ENCODE peak calls at places on chromosomes 13 and 19, in five cellular contexts. One of them, this sample, is unnamed.

GRCh38 chr13:91609353-91609752 is 210.9 kb downstream of the GPC5 start:
- DNase-seq in EH: no peak
- DNase-seq in HCT116: no peak
- DNase-seq in NCI-H2029: no peak
- DNase-seq in BJ: no peak
- DNase-seq in this sample: no peak

GRCh38 chr13:107222619-107223018 is 654.7 kb upstream of the ARGLU1 start:
- DNase-seq in NCI-H2029: no peak
- DNase-seq in BJ: no peak
- DNase-seq in HCT116: no peak
- DNase-seq in EH: no peak
- DNase-seq in this sample: no peak

GRCh38 chr19:55640577-55641375 is at the start of gene ZNF580:
- DNase-seq in HCT116: no peak
- DNase-seq in EH: peak
- DNase-seq in BJ: no peak
- DNase-seq in NCI-H2029: peak
- DNase-seq in this sample: peak

GRCh38 chr13:111460548-111461444 is 140.4 kb downstream of the TEX29 start:
- DNase-seq in BJ: no peak
- DNase-seq in EH: peak
- DNase-seq in NCI-H2029: peak
- DNase-seq in HCT116: peak
- DNase-seq in this sample: peak

GRCh38 chr13:106874308-106874707 is 306.4 kb upstream of the ARGLU1 start:
- DNase-seq in BJ: no peak
- DNase-seq in NCI-H2029: no peak
- DNase-seq in HCT116: no peak
- DNase-seq in EH: no peak
- DNase-seq in this sample: no peak

GRCh38 chr19:28466107-28467045 is 746.6 kb downstream of the UQCRFS1 start:
- DNase-seq in HCT116: no peak
- DNase-seq in NCI-H2029: peak
- DNase-seq in EH: peak
- DNase-seq in BJ: no peak
- DNase-seq in this sample: peak

GRCh38 chr19:58218899-58219298 is 9.8 kb upstream of the ZNF544 start:
- DNase-seq in NCI-H2029: peak
- DNase-seq in BJ: no peak
- DNase-seq in HCT116: peak
- DNase-seq in EH: peak
- DNase-seq in this sample: peak

GRCh38 chr13:108851660-108852059 is 222.2 kb downstream of the MYO16 start:
- DNase-seq in BJ: no peak
- DNase-seq in HCT116: no peak
- DNase-seq in EH: no peak
- DNase-seq in NCI-H2029: no peak
- DNase-seq in this sample: no peak

GRCh38 chr19:10389863-10390262 is 9.5 kb upstream of the TYK2 start:
- DNase-seq in BJ: no peak
- DNase-seq in HCT116: no peak
- DNase-seq in NCI-H2029: no peak
- DNase-seq in EH: peak
- DNase-seq in this sample: no peak

GRCh38 chr13:100269837-100270236 is 180.9 kb downstream of the PCCA start:
- DNase-seq in EH: peak
- DNase-seq in HCT116: no peak
- DNase-seq in NCI-H2029: no peak
- DNase-seq in BJ: no peak
- DNase-seq in this sample: peak

GRCh38 chr19:17654993-17655392 is 33.2 kb downstream of the UNC13A start:
- DNase-seq in NCI-H2029: peak
- DNase-seq in BJ: no peak
- DNase-seq in EH: no peak
- DNase-seq in HCT116: peak
- DNase-seq in this sample: no peak

GRCh38 chr13:41782086-41782485 is 178.8 kb downstream of the VWA8 start:
- DNase-seq in HCT116: no peak
- DNase-seq in EH: no peak
- DNase-seq in NCI-H2029: no peak
- DNase-seq in BJ: no peak
- DNase-seq in this sample: no peak

GRCh38 chr19:17751103-17751911 is at the start of gene FCHO1:
- DNase-seq in HCT116: no peak
- DNase-seq in BJ: no peak
- DNase-seq in EH: no peak
- DNase-seq in NCI-H2029: no peak
- DNase-seq in this sample: no peak

GRCh38 chr13:22030321-22030720 is 359.4 kb downstream of the FGF9 start:
- DNase-seq in EH: no peak
- DNase-seq in HCT116: no peak
- DNase-seq in NCI-H2029: no peak
- DNase-seq in BJ: no peak
- DNase-seq in this sample: no peak

GRCh38 chr19:53824134-53824611 is at the start of gene NLRP12:
- DNase-seq in NCI-H2029: no peak
- DNase-seq in HCT116: no peak
- DNase-seq in BJ: no peak
- DNase-seq in EH: no peak
- DNase-seq in this sample: no peak

GRCh38 chr13:66503890-66504289 is 726.2 kb downstream of the PCDH9 start:
- DNase-seq in NCI-H2029: no peak
- DNase-seq in EH: no peak
- DNase-seq in HCT116: no peak
- DNase-seq in BJ: no peak
- DNase-seq in this sample: no peak

GRCh38 chr13:50119593-50119992 is 104.3 kb downstream of the KCNRG start:
- DNase-seq in NCI-H2029: peak
- DNase-seq in HCT116: no peak
- DNase-seq in EH: no peak
- DNase-seq in BJ: no peak
- DNase-seq in this sample: peak

GRCh38 chr19:51948979-51949378 is 21.7 kb downstream of the ZNF613 start:
- DNase-seq in BJ: no peak
- DNase-seq in NCI-H2029: no peak
- DNase-seq in HCT116: no peak
- DNase-seq in EH: no peak
- DNase-seq in this sample: no peak

GRCh38 chr19:23381114-23381513 is 14.2 kb downstream of the ZNF91 start:
- DNase-seq in EH: no peak
- DNase-seq in NCI-H2029: no peak
- DNase-seq in HCT116: no peak
- DNase-seq in BJ: no peak
- DNase-seq in this sample: no peak

GRCh38 chr13:28885191-28885590 is 65.1 kb downstream of the MTUS2 start:
- DNase-seq in HCT116: no peak
- DNase-seq in NCI-H2029: no peak
- DNase-seq in EH: no peak
- DNase-seq in BJ: no peak
- DNase-seq in this sample: peak

GRCh38 chr19:10420444-10421239 is at the start of gene PDE4A:
- DNase-seq in EH: peak
- DNase-seq in BJ: no peak
- DNase-seq in NCI-H2029: no peak
- DNase-seq in HCT116: no peak
- DNase-seq in this sample: no peak

GRCh38 chr19:58097783-58098681 is at the start of gene ZSCAN18:
- DNase-seq in EH: peak
- DNase-seq in HCT116: no peak
- DNase-seq in NCI-H2029: peak
- DNase-seq in BJ: peak
- DNase-seq in this sample: peak

GRCh38 chr13:113897161-113897560 is 33.3 kb upstream of the GAS6 start:
- DNase-seq in EH: peak
- DNase-seq in NCI-H2029: no peak
- DNase-seq in BJ: peak
- DNase-seq in HCT116: no peak
- DNase-seq in this sample: no peak

GRCh38 chr19:9054768-9055167 is 32.1 kb upstream of the OR1M1 start:
- DNase-seq in NCI-H2029: no peak
- DNase-seq in BJ: no peak
- DNase-seq in HCT116: no peak
- DNase-seq in EH: no peak
- DNase-seq in this sample: no peak

GRCh38 chr19:35566738-35567137 is 3.3 kb upstream of the ATP4A start:
- DNase-seq in NCI-H2029: no peak
- DNase-seq in BJ: no peak
- DNase-seq in EH: no peak
- DNase-seq in HCT116: no peak
- DNase-seq in this sample: no peak

GRCh38 chr19:35608250-35608649 is 4.3 kb upstream of the HAUS5 start:
- DNase-seq in BJ: no peak
- DNase-seq in HCT116: no peak
- DNase-seq in NCI-H2029: no peak
- DNase-seq in EH: peak
- DNase-seq in this sample: no peak